ENCODE peak calls at places on chromosomes 1 and 21, in five cellular contexts. One of them, this sample, is unnamed.

GRCh38 chr1:170893655-170894297 is 41.6 kb upstream of the MROH9 start:
- DNase-seq in activated T-helper 1 cell treated with anti-CD3 and anti-CD28 coated beads, Interleukin-12 subunit alpha, Interleukin-12 subunit beta, Interleukin-2, Interleukin-4 antibody, amounts not matched to agents 30 ng/mL and 10 ng/mL and 1 ng/mL, durations not matched to agents 14 hours and 24 hours and 36 hours: no peak
- DNase-seq in M059J: no peak
- DNase-seq in activated naive CD8-positive, alpha-beta T cell treated with anti-CD3 and anti-CD28 coated beads, Interleukin-2, amount 50 U/mL, for 24 hours: no peak
- DNase-seq in GF-D8: no peak
- DNase-seq in this sample: no peak

GRCh38 chr1:30321996-30322858 is 401.2 kb downstream of the MATN1 start:
- DNase-seq in activated T-helper 1 cell treated with anti-CD3 and anti-CD28 coated beads, Interleukin-12 subunit alpha, Interleukin-12 subunit beta, Interleukin-2, Interleukin-4 antibody, amounts not matched to agents 30 ng/mL and 10 ng/mL and 1 ng/mL, durations not matched to agents 14 hours and 24 hours and 36 hours: no peak
- DNase-seq in M059J: no peak
- DNase-seq in activated naive CD8-positive, alpha-beta T cell treated with anti-CD3 and anti-CD28 coated beads, Interleukin-2, amount 50 U/mL, for 24 hours: no peak
- DNase-seq in GF-D8: no peak
- DNase-seq in this sample: no peak

GRCh38 chr1:214325401-214325800 is 44.4 kb downstream of the SMYD2 start:
- DNase-seq in activated T-helper 1 cell treated with anti-CD3 and anti-CD28 coated beads, Interleukin-12 subunit alpha, Interleukin-12 subunit beta, Interleukin-2, Interleukin-4 antibody, amounts not matched to agents 30 ng/mL and 10 ng/mL and 1 ng/mL, durations not matched to agents 14 hours and 24 hours and 36 hours: no peak
- DNase-seq in M059J: no peak
- DNase-seq in activated naive CD8-positive, alpha-beta T cell treated with anti-CD3 and anti-CD28 coated beads, Interleukin-2, amount 50 U/mL, for 24 hours: no peak
- DNase-seq in GF-D8: no peak
- DNase-seq in this sample: no peak

GRCh38 chr1:164662462-164662861 is 103.5 kb downstream of the PBX1 start:
- DNase-seq in activated T-helper 1 cell treated with anti-CD3 and anti-CD28 coated beads, Interleukin-12 subunit alpha, Interleukin-12 subunit beta, Interleukin-2, Interleukin-4 antibody, amounts not matched to agents 30 ng/mL and 10 ng/mL and 1 ng/mL, durations not matched to agents 14 hours and 24 hours and 36 hours: no peak
- DNase-seq in M059J: no peak
- DNase-seq in activated naive CD8-positive, alpha-beta T cell treated with anti-CD3 and anti-CD28 coated beads, Interleukin-2, amount 50 U/mL, for 24 hours: no peak
- DNase-seq in GF-D8: no peak
- DNase-seq in this sample: no peak

GRCh38 chr1:220294754-220295419 is 22.6 kb upstream of the RAB3GAP2 start:
- DNase-seq in activated T-helper 1 cell treated with anti-CD3 and anti-CD28 coated beads, Interleukin-12 subunit alpha, Interleukin-12 subunit beta, Interleukin-2, Interleukin-4 antibody, amounts not matched to agents 30 ng/mL and 10 ng/mL and 1 ng/mL, durations not matched to agents 14 hours and 24 hours and 36 hours: no peak
- DNase-seq in M059J: peak; percentile 48
- DNase-seq in activated naive CD8-positive, alpha-beta T cell treated with anti-CD3 and anti-CD28 coated beads, Interleukin-2, amount 50 U/mL, for 24 hours: no peak
- DNase-seq in GF-D8: no peak
- DNase-seq in this sample: no peak

GRCh38 chr21:25537174-25537573 is 70.1 kb downstream of the MRPL39 start:
- DNase-seq in activated T-helper 1 cell treated with anti-CD3 and anti-CD28 coated beads, Interleukin-12 subunit alpha, Interleukin-12 subunit beta, Interleukin-2, Interleukin-4 antibody, amounts not matched to agents 30 ng/mL and 10 ng/mL and 1 ng/mL, durations not matched to agents 14 hours and 24 hours and 36 hours: no peak
- DNase-seq in M059J: no peak
- DNase-seq in activated naive CD8-positive, alpha-beta T cell treated with anti-CD3 and anti-CD28 coated beads, Interleukin-2, amount 50 U/mL, for 24 hours: no peak
- DNase-seq in GF-D8: no peak
- DNase-seq in this sample: no peak

GRCh38 chr1:66445492-66446181 is 88.3 kb upstream of the SGIP1 start:
- DNase-seq in activated T-helper 1 cell treated with anti-CD3 and anti-CD28 coated beads, Interleukin-12 subunit alpha, Interleukin-12 subunit beta, Interleukin-2, Interleukin-4 antibody, amounts not matched to agents 30 ng/mL and 10 ng/mL and 1 ng/mL, durations not matched to agents 14 hours and 24 hours and 36 hours: peak; percentile 49
- DNase-seq in M059J: no peak
- DNase-seq in activated naive CD8-positive, alpha-beta T cell treated with anti-CD3 and anti-CD28 coated beads, Interleukin-2, amount 50 U/mL, for 24 hours: peak; percentile 47
- DNase-seq in GF-D8: no peak
- DNase-seq in this sample: no peak

GRCh38 chr1:183287191-183287675 is 101.2 kb downstream of the LAMC2 start:
- DNase-seq in activated T-helper 1 cell treated with anti-CD3 and anti-CD28 coated beads, Interleukin-12 subunit alpha, Interleukin-12 subunit beta, Interleukin-2, Interleukin-4 antibody, amounts not matched to agents 30 ng/mL and 10 ng/mL and 1 ng/mL, durations not matched to agents 14 hours and 24 hours and 36 hours: no peak
- DNase-seq in M059J: no peak
- DNase-seq in activated naive CD8-positive, alpha-beta T cell treated with anti-CD3 and anti-CD28 coated beads, Interleukin-2, amount 50 U/mL, for 24 hours: no peak
- DNase-seq in GF-D8: no peak
- DNase-seq in this sample: no peak

GRCh38 chr1:33424205-33424604 is 6.7 kb downstream of the PHC2 start:
- DNase-seq in activated T-helper 1 cell treated with anti-CD3 and anti-CD28 coated beads, Interleukin-12 subunit alpha, Interleukin-12 subunit beta, Interleukin-2, Interleukin-4 antibody, amounts not matched to agents 30 ng/mL and 10 ng/mL and 1 ng/mL, durations not matched to agents 14 hours and 24 hours and 36 hours: no peak
- DNase-seq in M059J: peak; percentile 85
- DNase-seq in activated naive CD8-positive, alpha-beta T cell treated with anti-CD3 and anti-CD28 coated beads, Interleukin-2, amount 50 U/mL, for 24 hours: no peak
- DNase-seq in GF-D8: no peak
- DNase-seq in this sample: no peak

GRCh38 chr1:12056331-12056841 is 6.7 kb upstream of the TNFRSF8 start:
- DNase-seq in activated T-helper 1 cell treated with anti-CD3 and anti-CD28 coated beads, Interleukin-12 subunit alpha, Interleukin-12 subunit beta, Interleukin-2, Interleukin-4 antibody, amounts not matched to agents 30 ng/mL and 10 ng/mL and 1 ng/mL, durations not matched to agents 14 hours and 24 hours and 36 hours: peak; percentile 24
- DNase-seq in M059J: peak; percentile 69
- DNase-seq in activated naive CD8-positive, alpha-beta T cell treated with anti-CD3 and anti-CD28 coated beads, Interleukin-2, amount 50 U/mL, for 24 hours: peak; percentile 45
- DNase-seq in GF-D8: no peak
- DNase-seq in this sample: peak; percentile 84

GRCh38 chr1:155016231-155016831 is 13.7 kb downstream of the ZBTB7B start:
- DNase-seq in activated T-helper 1 cell treated with anti-CD3 and anti-CD28 coated beads, Interleukin-12 subunit alpha, Interleukin-12 subunit beta, Interleukin-2, Interleukin-4 antibody, amounts not matched to agents 30 ng/mL and 10 ng/mL and 1 ng/mL, durations not matched to agents 14 hours and 24 hours and 36 hours: no peak
- DNase-seq in M059J: no peak
- DNase-seq in activated naive CD8-positive, alpha-beta T cell treated with anti-CD3 and anti-CD28 coated beads, Interleukin-2, amount 50 U/mL, for 24 hours: no peak
- DNase-seq in GF-D8: no peak
- DNase-seq in this sample: no peak

GRCh38 chr1:26190373-26190987 is at the start of gene CATSPER4:
- DNase-seq in activated T-helper 1 cell treated with anti-CD3 and anti-CD28 coated beads, Interleukin-12 subunit alpha, Interleukin-12 subunit beta, Interleukin-2, Interleukin-4 antibody, amounts not matched to agents 30 ng/mL and 10 ng/mL and 1 ng/mL, durations not matched to agents 14 hours and 24 hours and 36 hours: no peak
- DNase-seq in M059J: peak; percentile 47
- DNase-seq in activated naive CD8-positive, alpha-beta T cell treated with anti-CD3 and anti-CD28 coated beads, Interleukin-2, amount 50 U/mL, for 24 hours: no peak
- DNase-seq in GF-D8: no peak
- DNase-seq in this sample: peak; percentile 42

GRCh38 chr21:46135782-46136181 is 19.6 kb downstream of the FTCD start:
- DNase-seq in activated T-helper 1 cell treated with anti-CD3 and anti-CD28 coated beads, Interleukin-12 subunit alpha, Interleukin-12 subunit beta, Interleukin-2, Interleukin-4 antibody, amounts not matched to agents 30 ng/mL and 10 ng/mL and 1 ng/mL, durations not matched to agents 14 hours and 24 hours and 36 hours: no peak
- DNase-seq in M059J: no peak
- DNase-seq in activated naive CD8-positive, alpha-beta T cell treated with anti-CD3 and anti-CD28 coated beads, Interleukin-2, amount 50 U/mL, for 24 hours: no peak
- DNase-seq in GF-D8: no peak
- DNase-seq in this sample: no peak

GRCh38 chr1:42993631-42994121 is 35.0 kb upstream of the SLC2A1 start:
- DNase-seq in activated T-helper 1 cell treated with anti-CD3 and anti-CD28 coated beads, Interleukin-12 subunit alpha, Interleukin-12 subunit beta, Interleukin-2, Interleukin-4 antibody, amounts not matched to agents 30 ng/mL and 10 ng/mL and 1 ng/mL, durations not matched to agents 14 hours and 24 hours and 36 hours: no peak
- DNase-seq in M059J: no peak
- DNase-seq in activated naive CD8-positive, alpha-beta T cell treated with anti-CD3 and anti-CD28 coated beads, Interleukin-2, amount 50 U/mL, for 24 hours: no peak
- DNase-seq in GF-D8: peak; percentile 68
- DNase-seq in this sample: no peak

GRCh38 chr21:41703857-41704501 is 62.9 kb downstream of the RIPK4 start:
- DNase-seq in activated T-helper 1 cell treated with anti-CD3 and anti-CD28 coated beads, Interleukin-12 subunit alpha, Interleukin-12 subunit beta, Interleukin-2, Interleukin-4 antibody, amounts not matched to agents 30 ng/mL and 10 ng/mL and 1 ng/mL, durations not matched to agents 14 hours and 24 hours and 36 hours: no peak
- DNase-seq in M059J: no peak
- DNase-seq in activated naive CD8-positive, alpha-beta T cell treated with anti-CD3 and anti-CD28 coated beads, Interleukin-2, amount 50 U/mL, for 24 hours: no peak
- DNase-seq in GF-D8: no peak
- DNase-seq in this sample: peak; percentile 66

GRCh38 chr1:41365772-41366427 is 4.7 kb downstream of the FOXO6 start:
- DNase-seq in activated T-helper 1 cell treated with anti-CD3 and anti-CD28 coated beads, Interleukin-12 subunit alpha, Interleukin-12 subunit beta, Interleukin-2, Interleukin-4 antibody, amounts not matched to agents 30 ng/mL and 10 ng/mL and 1 ng/mL, durations not matched to agents 14 hours and 24 hours and 36 hours: no peak
- DNase-seq in M059J: peak; percentile 57
- DNase-seq in activated naive CD8-positive, alpha-beta T cell treated with anti-CD3 and anti-CD28 coated beads, Interleukin-2, amount 50 U/mL, for 24 hours: no peak
- DNase-seq in GF-D8: no peak
- DNase-seq in this sample: no peak

GRCh38 chr1:183996396-183996795 is 41.1 kb downstream of the COLGALT2 start:
- DNase-seq in activated T-helper 1 cell treated with anti-CD3 and anti-CD28 coated beads, Interleukin-12 subunit alpha, Interleukin-12 subunit beta, Interleukin-2, Interleukin-4 antibody, amounts not matched to agents 30 ng/mL and 10 ng/mL and 1 ng/mL, durations not matched to agents 14 hours and 24 hours and 36 hours: no peak
- DNase-seq in M059J: no peak
- DNase-seq in activated naive CD8-positive, alpha-beta T cell treated with anti-CD3 and anti-CD28 coated beads, Interleukin-2, amount 50 U/mL, for 24 hours: no peak
- DNase-seq in GF-D8: no peak
- DNase-seq in this sample: no peak

GRCh38 chr1:248858096-248858890 is 592 bp downstream of the ZNF692 start:
- DNase-seq in activated T-helper 1 cell treated with anti-CD3 and anti-CD28 coated beads, Interleukin-12 subunit alpha, Interleukin-12 subunit beta, Interleukin-2, Interleukin-4 antibody, amounts not matched to agents 30 ng/mL and 10 ng/mL and 1 ng/mL, durations not matched to agents 14 hours and 24 hours and 36 hours: peak; percentile 34
- DNase-seq in M059J: peak; percentile 53
- DNase-seq in activated naive CD8-positive, alpha-beta T cell treated with anti-CD3 and anti-CD28 coated beads, Interleukin-2, amount 50 U/mL, for 24 hours: peak; percentile 46
- DNase-seq in GF-D8: peak; percentile 68
- DNase-seq in this sample: peak; percentile 60

GRCh38 chr1:202205523-202206190 is 12.1 kb downstream of the LGR6 start:
- DNase-seq in activated T-helper 1 cell treated with anti-CD3 and anti-CD28 coated beads, Interleukin-12 subunit alpha, Interleukin-12 subunit beta, Interleukin-2, Interleukin-4 antibody, amounts not matched to agents 30 ng/mL and 10 ng/mL and 1 ng/mL, durations not matched to agents 14 hours and 24 hours and 36 hours: no peak
- DNase-seq in M059J: no peak
- DNase-seq in activated naive CD8-positive, alpha-beta T cell treated with anti-CD3 and anti-CD28 coated beads, Interleukin-2, amount 50 U/mL, for 24 hours: no peak
- DNase-seq in GF-D8: no peak
- DNase-seq in this sample: no peak

GRCh38 chr1:218711021-218711420 is 365.9 kb downstream of the TGFB2 start:
- DNase-seq in activated T-helper 1 cell treated with anti-CD3 and anti-CD28 coated beads, Interleukin-12 subunit alpha, Interleukin-12 subunit beta, Interleukin-2, Interleukin-4 antibody, amounts not matched to agents 30 ng/mL and 10 ng/mL and 1 ng/mL, durations not matched to agents 14 hours and 24 hours and 36 hours: no peak
- DNase-seq in M059J: peak; percentile 59
- DNase-seq in activated naive CD8-positive, alpha-beta T cell treated with anti-CD3 and anti-CD28 coated beads, Interleukin-2, amount 50 U/mL, for 24 hours: no peak
- DNase-seq in GF-D8: no peak
- DNase-seq in this sample: peak; percentile 55

GRCh38 chr1:183862967-183863366 is 58.0 kb downstream of the RGL1 start:
- DNase-seq in activated T-helper 1 cell treated with anti-CD3 and anti-CD28 coated beads, Interleukin-12 subunit alpha, Interleukin-12 subunit beta, Interleukin-2, Interleukin-4 antibody, amounts not matched to agents 30 ng/mL and 10 ng/mL and 1 ng/mL, durations not matched to agents 14 hours and 24 hours and 36 hours: no peak
- DNase-seq in M059J: no peak
- DNase-seq in activated naive CD8-positive, alpha-beta T cell treated with anti-CD3 and anti-CD28 coated beads, Interleukin-2, amount 50 U/mL, for 24 hours: no peak
- DNase-seq in GF-D8: no peak
- DNase-seq in this sample: no peak

GRCh38 chr1:211828584-211829342 is 1.8 kb downstream of the LPGAT1 start:
- DNase-seq in activated T-helper 1 cell treated with anti-CD3 and anti-CD28 coated beads, Interleukin-12 subunit alpha, Interleukin-12 subunit beta, Interleukin-2, Interleukin-4 antibody, amounts not matched to agents 30 ng/mL and 10 ng/mL and 1 ng/mL, durations not matched to agents 14 hours and 24 hours and 36 hours: no peak
- DNase-seq in M059J: no peak
- DNase-seq in activated naive CD8-positive, alpha-beta T cell treated with anti-CD3 and anti-CD28 coated beads, Interleukin-2, amount 50 U/mL, for 24 hours: no peak
- DNase-seq in GF-D8: no peak
- DNase-seq in this sample: no peak

GRCh38 chr1:55329091-55329490 is 113.9 kb upstream of the USP24 start:
- DNase-seq in activated T-helper 1 cell treated with anti-CD3 and anti-CD28 coated beads, Interleukin-12 subunit alpha, Interleukin-12 subunit beta, Interleukin-2, Interleukin-4 antibody, amounts not matched to agents 30 ng/mL and 10 ng/mL and 1 ng/mL, durations not matched to agents 14 hours and 24 hours and 36 hours: no peak
- DNase-seq in M059J: no peak
- DNase-seq in activated naive CD8-positive, alpha-beta T cell treated with anti-CD3 and anti-CD28 coated beads, Interleukin-2, amount 50 U/mL, for 24 hours: no peak
- DNase-seq in GF-D8: no peak
- DNase-seq in this sample: no peak

GRCh38 chr1:203754455-203754864 is 10.5 kb upstream of the LAX1 start:
- DNase-seq in activated T-helper 1 cell treated with anti-CD3 and anti-CD28 coated beads, Interleukin-12 subunit alpha, Interleukin-12 subunit beta, Interleukin-2, Interleukin-4 antibody, amounts not matched to agents 30 ng/mL and 10 ng/mL and 1 ng/mL, durations not matched to agents 14 hours and 24 hours and 36 hours: no peak
- DNase-seq in M059J: no peak
- DNase-seq in activated naive CD8-positive, alpha-beta T cell treated with anti-CD3 and anti-CD28 coated beads, Interleukin-2, amount 50 U/mL, for 24 hours: peak; percentile 19
- DNase-seq in GF-D8: no peak
- DNase-seq in this sample: peak; percentile 64

GRCh38 chr1:77975386-77975785 is 3.5 kb downstream of the FUBP1 start:
- DNase-seq in activated T-helper 1 cell treated with anti-CD3 and anti-CD28 coated beads, Interleukin-12 subunit alpha, Interleukin-12 subunit beta, Interleukin-2, Interleukin-4 antibody, amounts not matched to agents 30 ng/mL and 10 ng/mL and 1 ng/mL, durations not matched to agents 14 hours and 24 hours and 36 hours: no peak
- DNase-seq in M059J: peak; percentile 48
- DNase-seq in activated naive CD8-positive, alpha-beta T cell treated with anti-CD3 and anti-CD28 coated beads, Interleukin-2, amount 50 U/mL, for 24 hours: no peak
- DNase-seq in GF-D8: no peak
- DNase-seq in this sample: peak; percentile 80

GRCh38 chr1:240337795-240338194 is 246.1 kb downstream of the FMN2 start:
- DNase-seq in activated T-helper 1 cell treated with anti-CD3 and anti-CD28 coated beads, Interleukin-12 subunit alpha, Interleukin-12 subunit beta, Interleukin-2, Interleukin-4 antibody, amounts not matched to agents 30 ng/mL and 10 ng/mL and 1 ng/mL, durations not matched to agents 14 hours and 24 hours and 36 hours: no peak
- DNase-seq in M059J: peak; percentile 78
- DNase-seq in activated naive CD8-positive, alpha-beta T cell treated with anti-CD3 and anti-CD28 coated beads, Interleukin-2, amount 50 U/mL, for 24 hours: no peak
- DNase-seq in GF-D8: no peak
- DNase-seq in this sample: peak; percentile 86

GRCh38 chr1:115714572-115715141 is 53.9 kb downstream of the CASQ2 start:
- DNase-seq in activated T-helper 1 cell treated with anti-CD3 and anti-CD28 coated beads, Interleukin-12 subunit alpha, Interleukin-12 subunit beta, Interleukin-2, Interleukin-4 antibody, amounts not matched to agents 30 ng/mL and 10 ng/mL and 1 ng/mL, durations not matched to agents 14 hours and 24 hours and 36 hours: no peak
- DNase-seq in M059J: no peak
- DNase-seq in activated naive CD8-positive, alpha-beta T cell treated with anti-CD3 and anti-CD28 coated beads, Interleukin-2, amount 50 U/mL, for 24 hours: no peak
- DNase-seq in GF-D8: no peak
- DNase-seq in this sample: peak; percentile 96

GRCh38 chr1:966135-966602 is at the start of gene PLEKHN1:
- DNase-seq in activated T-helper 1 cell treated with anti-CD3 and anti-CD28 coated beads, Interleukin-12 subunit alpha, Interleukin-12 subunit beta, Interleukin-2, Interleukin-4 antibody, amounts not matched to agents 30 ng/mL and 10 ng/mL and 1 ng/mL, durations not matched to agents 14 hours and 24 hours and 36 hours: no peak
- DNase-seq in M059J: peak; percentile 89
- DNase-seq in activated naive CD8-positive, alpha-beta T cell treated with anti-CD3 and anti-CD28 coated beads, Interleukin-2, amount 50 U/mL, for 24 hours: peak; percentile 63
- DNase-seq in GF-D8: no peak
- DNase-seq in this sample: peak; percentile 64

GRCh38 chr1:164723296-164723731 is 164.3 kb downstream of the PBX1 start:
- DNase-seq in activated T-helper 1 cell treated with anti-CD3 and anti-CD28 coated beads, Interleukin-12 subunit alpha, Interleukin-12 subunit beta, Interleukin-2, Interleukin-4 antibody, amounts not matched to agents 30 ng/mL and 10 ng/mL and 1 ng/mL, durations not matched to agents 14 hours and 24 hours and 36 hours: no peak
- DNase-seq in M059J: no peak
- DNase-seq in activated naive CD8-positive, alpha-beta T cell treated with anti-CD3 and anti-CD28 coated beads, Interleukin-2, amount 50 U/mL, for 24 hours: no peak
- DNase-seq in GF-D8: no peak
- DNase-seq in this sample: no peak

GRCh38 chr1:157994081-157994581 is 686 bp downstream of the KIRREL1 start:
- DNase-seq in activated T-helper 1 cell treated with anti-CD3 and anti-CD28 coated beads, Interleukin-12 subunit alpha, Interleukin-12 subunit beta, Interleukin-2, Interleukin-4 antibody, amounts not matched to agents 30 ng/mL and 10 ng/mL and 1 ng/mL, durations not matched to agents 14 hours and 24 hours and 36 hours: no peak
- DNase-seq in M059J: no peak
- DNase-seq in activated naive CD8-positive, alpha-beta T cell treated with anti-CD3 and anti-CD28 coated beads, Interleukin-2, amount 50 U/mL, for 24 hours: no peak
- DNase-seq in GF-D8: no peak
- DNase-seq in this sample: no peak

GRCh38 chr1:69737527-69738176 is 169.9 kb downstream of the LRRC7 start:
- DNase-seq in activated T-helper 1 cell treated with anti-CD3 and anti-CD28 coated beads, Interleukin-12 subunit alpha, Interleukin-12 subunit beta, Interleukin-2, Interleukin-4 antibody, amounts not matched to agents 30 ng/mL and 10 ng/mL and 1 ng/mL, durations not matched to agents 14 hours and 24 hours and 36 hours: peak; percentile 6
- DNase-seq in M059J: peak; percentile 78
- DNase-seq in activated naive CD8-positive, alpha-beta T cell treated with anti-CD3 and anti-CD28 coated beads, Interleukin-2, amount 50 U/mL, for 24 hours: no peak
- DNase-seq in GF-D8: no peak
- DNase-seq in this sample: peak; percentile 69

GRCh38 chr1:70075751-70076150 is 129.6 kb downstream of the LRRC40 start:
- DNase-seq in activated T-helper 1 cell treated with anti-CD3 and anti-CD28 coated beads, Interleukin-12 subunit alpha, Interleukin-12 subunit beta, Interleukin-2, Interleukin-4 antibody, amounts not matched to agents 30 ng/mL and 10 ng/mL and 1 ng/mL, durations not matched to agents 14 hours and 24 hours and 36 hours: no peak
- DNase-seq in M059J: no peak
- DNase-seq in activated naive CD8-positive, alpha-beta T cell treated with anti-CD3 and anti-CD28 coated beads, Interleukin-2, amount 50 U/mL, for 24 hours: no peak
- DNase-seq in GF-D8: no peak
- DNase-seq in this sample: no peak

GRCh38 chr21:43193088-43193650 is 24.4 kb downstream of the CRYAA start:
- DNase-seq in activated T-helper 1 cell treated with anti-CD3 and anti-CD28 coated beads, Interleukin-12 subunit alpha, Interleukin-12 subunit beta, Interleukin-2, Interleukin-4 antibody, amounts not matched to agents 30 ng/mL and 10 ng/mL and 1 ng/mL, durations not matched to agents 14 hours and 24 hours and 36 hours: no peak
- DNase-seq in M059J: no peak
- DNase-seq in activated naive CD8-positive, alpha-beta T cell treated with anti-CD3 and anti-CD28 coated beads, Interleukin-2, amount 50 U/mL, for 24 hours: no peak
- DNase-seq in GF-D8: no peak
- DNase-seq in this sample: no peak

GRCh38 chr1:218384576-218384975 is 39.4 kb downstream of the TGFB2 start:
- DNase-seq in activated T-helper 1 cell treated with anti-CD3 and anti-CD28 coated beads, Interleukin-12 subunit alpha, Interleukin-12 subunit beta, Interleukin-2, Interleukin-4 antibody, amounts not matched to agents 30 ng/mL and 10 ng/mL and 1 ng/mL, durations not matched to agents 14 hours and 24 hours and 36 hours: no peak
- DNase-seq in M059J: peak; percentile 83
- DNase-seq in activated naive CD8-positive, alpha-beta T cell treated with anti-CD3 and anti-CD28 coated beads, Interleukin-2, amount 50 U/mL, for 24 hours: no peak
- DNase-seq in GF-D8: no peak
- DNase-seq in this sample: no peak

GRCh38 chr1:211036701-211037494 is 97.0 kb downstream of the KCNH1 start:
- DNase-seq in activated T-helper 1 cell treated with anti-CD3 and anti-CD28 coated beads, Interleukin-12 subunit alpha, Interleukin-12 subunit beta, Interleukin-2, Interleukin-4 antibody, amounts not matched to agents 30 ng/mL and 10 ng/mL and 1 ng/mL, durations not matched to agents 14 hours and 24 hours and 36 hours: no peak
- DNase-seq in M059J: peak; percentile 99
- DNase-seq in activated naive CD8-positive, alpha-beta T cell treated with anti-CD3 and anti-CD28 coated beads, Interleukin-2, amount 50 U/mL, for 24 hours: peak; percentile 3
- DNase-seq in GF-D8: no peak
- DNase-seq in this sample: peak; percentile 64

GRCh38 chr1:165883056-165883455 is 55.6 kb downstream of the UCK2 start:
- DNase-seq in activated T-helper 1 cell treated with anti-CD3 and anti-CD28 coated beads, Interleukin-12 subunit alpha, Interleukin-12 subunit beta, Interleukin-2, Interleukin-4 antibody, amounts not matched to agents 30 ng/mL and 10 ng/mL and 1 ng/mL, durations not matched to agents 14 hours and 24 hours and 36 hours: no peak
- DNase-seq in M059J: peak; percentile 72
- DNase-seq in activated naive CD8-positive, alpha-beta T cell treated with anti-CD3 and anti-CD28 coated beads, Interleukin-2, amount 50 U/mL, for 24 hours: no peak
- DNase-seq in GF-D8: peak; percentile 28
- DNase-seq in this sample: peak; percentile 62

GRCh38 chr1:103525114-103525606 is 339 bp upstream of the RNPC3 start:
- DNase-seq in activated T-helper 1 cell treated with anti-CD3 and anti-CD28 coated beads, Interleukin-12 subunit alpha, Interleukin-12 subunit beta, Interleukin-2, Interleukin-4 antibody, amounts not matched to agents 30 ng/mL and 10 ng/mL and 1 ng/mL, durations not matched to agents 14 hours and 24 hours and 36 hours: no peak
- DNase-seq in M059J: peak; percentile 57
- DNase-seq in activated naive CD8-positive, alpha-beta T cell treated with anti-CD3 and anti-CD28 coated beads, Interleukin-2, amount 50 U/mL, for 24 hours: no peak
- DNase-seq in GF-D8: peak; percentile 24
- DNase-seq in this sample: peak; percentile 44

This sample was measured in bronchial epithelial cell.